ENCODE peak calls at places on chromosomes 13 and 19, in five cellular contexts. One of them, this sample, is unnamed.

GRCh38 chr19:2782357-2782935 is 627 bp downstream of the SGTA start:
- DNase-seq in colonic mucosa: peak; percentile 25
- DNase-seq in stimulated activated CD8-positive, alpha-beta memory T cell treated with anti-CD3 and anti-CD28 coated beads, Interleukin-7, amount 100 ng/mL, for 24 hours: peak; percentile 8
- DNase-seq in hypothalamus: no peak
- DNase-seq in neural crest cell: no peak
- DNase-seq in this sample: no peak

GRCh38 chr13:111422352-111422751 is 101.9 kb downstream of the TEX29 start:
- DNase-seq in colonic mucosa: no peak
- DNase-seq in stimulated activated CD8-positive, alpha-beta memory T cell treated with anti-CD3 and anti-CD28 coated beads, Interleukin-7, amount 100 ng/mL, for 24 hours: no peak
- DNase-seq in hypothalamus: no peak
- DNase-seq in neural crest cell: no peak
- DNase-seq in this sample: no peak

GRCh38 chr13:96994030-96994848 is at the start of gene OXGR1:
- DNase-seq in colonic mucosa: peak; percentile 30
- DNase-seq in stimulated activated CD8-positive, alpha-beta memory T cell treated with anti-CD3 and anti-CD28 coated beads, Interleukin-7, amount 100 ng/mL, for 24 hours: no peak
- DNase-seq in hypothalamus: no peak
- DNase-seq in neural crest cell: peak; percentile 12
- DNase-seq in this sample: peak; percentile 76

GRCh38 chr19:15137777-15138176 is 30.6 kb downstream of the SYDE1 start:
- DNase-seq in colonic mucosa: no peak
- DNase-seq in stimulated activated CD8-positive, alpha-beta memory T cell treated with anti-CD3 and anti-CD28 coated beads, Interleukin-7, amount 100 ng/mL, for 24 hours: no peak
- DNase-seq in hypothalamus: no peak
- DNase-seq in neural crest cell: no peak
- DNase-seq in this sample: no peak

GRCh38 chr13:80436571-80437169 is 95.7 kb upstream of the SPRY2 start:
- DNase-seq in colonic mucosa: no peak
- DNase-seq in stimulated activated CD8-positive, alpha-beta memory T cell treated with anti-CD3 and anti-CD28 coated beads, Interleukin-7, amount 100 ng/mL, for 24 hours: no peak
- DNase-seq in hypothalamus: no peak
- DNase-seq in neural crest cell: no peak
- DNase-seq in this sample: no peak

GRCh38 chr19:35171730-35172129 is 17.2 kb downstream of the FXYD5 start:
- DNase-seq in colonic mucosa: no peak
- DNase-seq in stimulated activated CD8-positive, alpha-beta memory T cell treated with anti-CD3 and anti-CD28 coated beads, Interleukin-7, amount 100 ng/mL, for 24 hours: no peak
- DNase-seq in hypothalamus: no peak
- DNase-seq in neural crest cell: no peak
- DNase-seq in this sample: no peak

GRCh38 chr13:106847049-106847448 is 279.1 kb upstream of the ARGLU1 start:
- DNase-seq in colonic mucosa: no peak
- DNase-seq in stimulated activated CD8-positive, alpha-beta memory T cell treated with anti-CD3 and anti-CD28 coated beads, Interleukin-7, amount 100 ng/mL, for 24 hours: no peak
- DNase-seq in hypothalamus: no peak
- DNase-seq in neural crest cell: no peak
- DNase-seq in this sample: no peak

GRCh38 chr19:21851596-21852345 is 15.8 kb upstream of the ZNF43 start:
- DNase-seq in colonic mucosa: peak; percentile 96
- DNase-seq in stimulated activated CD8-positive, alpha-beta memory T cell treated with anti-CD3 and anti-CD28 coated beads, Interleukin-7, amount 100 ng/mL, for 24 hours: peak; percentile 85
- DNase-seq in hypothalamus: peak; percentile 83
- DNase-seq in neural crest cell: peak; percentile 84
- DNase-seq in this sample: peak; percentile 98

GRCh38 chr19:5083547-5083965 is 114.6 kb downstream of the KDM4B start:
- DNase-seq in colonic mucosa: no peak
- DNase-seq in stimulated activated CD8-positive, alpha-beta memory T cell treated with anti-CD3 and anti-CD28 coated beads, Interleukin-7, amount 100 ng/mL, for 24 hours: no peak
- DNase-seq in hypothalamus: no peak
- DNase-seq in neural crest cell: no peak
- DNase-seq in this sample: peak; percentile 93

GRCh38 chr19:30361721-30362120 is 10.5 kb upstream of the ZNF536 start:
- DNase-seq in colonic mucosa: no peak
- DNase-seq in stimulated activated CD8-positive, alpha-beta memory T cell treated with anti-CD3 and anti-CD28 coated beads, Interleukin-7, amount 100 ng/mL, for 24 hours: no peak
- DNase-seq in hypothalamus: no peak
- DNase-seq in neural crest cell: no peak
- DNase-seq in this sample: peak; percentile 17

GRCh38 chr13:95564948-95565347 is 12.4 kb downstream of the CLDN10 start:
- DNase-seq in colonic mucosa: no peak
- DNase-seq in stimulated activated CD8-positive, alpha-beta memory T cell treated with anti-CD3 and anti-CD28 coated beads, Interleukin-7, amount 100 ng/mL, for 24 hours: no peak
- DNase-seq in hypothalamus: no peak
- DNase-seq in neural crest cell: no peak
- DNase-seq in this sample: no peak

GRCh38 chr19:29054886-29055675 is 157.9 kb downstream of the UQCRFS1 start:
- DNase-seq in colonic mucosa: no peak
- DNase-seq in stimulated activated CD8-positive, alpha-beta memory T cell treated with anti-CD3 and anti-CD28 coated beads, Interleukin-7, amount 100 ng/mL, for 24 hours: no peak
- DNase-seq in hypothalamus: no peak
- DNase-seq in neural crest cell: no peak
- DNase-seq in this sample: no peak

GRCh38 chr13:24613755-24614154 is 66.5 kb upstream of the ATP12A start:
- DNase-seq in colonic mucosa: no peak
- DNase-seq in stimulated activated CD8-positive, alpha-beta memory T cell treated with anti-CD3 and anti-CD28 coated beads, Interleukin-7, amount 100 ng/mL, for 24 hours: no peak
- DNase-seq in hypothalamus: no peak
- DNase-seq in neural crest cell: no peak
- DNase-seq in this sample: no peak

GRCh38 chr13:43876366-43876765 is 3.2 kb downstream of the CCDC122 start:
- DNase-seq in colonic mucosa: no peak
- DNase-seq in stimulated activated CD8-positive, alpha-beta memory T cell treated with anti-CD3 and anti-CD28 coated beads, Interleukin-7, amount 100 ng/mL, for 24 hours: no peak
- DNase-seq in hypothalamus: no peak
- DNase-seq in neural crest cell: no peak
- DNase-seq in this sample: no peak

GRCh38 chr13:75443356-75443958 is 38.5 kb downstream of the TBC1D4 start:
- DNase-seq in colonic mucosa: peak; percentile 40
- DNase-seq in stimulated activated CD8-positive, alpha-beta memory T cell treated with anti-CD3 and anti-CD28 coated beads, Interleukin-7, amount 100 ng/mL, for 24 hours: no peak
- DNase-seq in hypothalamus: no peak
- DNase-seq in neural crest cell: no peak
- DNase-seq in this sample: no peak

GRCh38 chr13:105920375-105920774 is 615.1 kb downstream of the EFNB2 start:
- DNase-seq in colonic mucosa: peak; percentile 41
- DNase-seq in stimulated activated CD8-positive, alpha-beta memory T cell treated with anti-CD3 and anti-CD28 coated beads, Interleukin-7, amount 100 ng/mL, for 24 hours: no peak
- DNase-seq in hypothalamus: no peak
- DNase-seq in neural crest cell: no peak
- DNase-seq in this sample: no peak

GRCh38 chr19:45820413-45821102 is 5.5 kb upstream of the RSPH6A start:
- DNase-seq in colonic mucosa: no peak
- DNase-seq in stimulated activated CD8-positive, alpha-beta memory T cell treated with anti-CD3 and anti-CD28 coated beads, Interleukin-7, amount 100 ng/mL, for 24 hours: no peak
- DNase-seq in hypothalamus: no peak
- DNase-seq in neural crest cell: no peak
- DNase-seq in this sample: no peak

GRCh38 chr19:41595258-41595889 is 19.4 kb downstream of the CEACAM21 start:
- DNase-seq in colonic mucosa: peak; percentile 56
- DNase-seq in stimulated activated CD8-positive, alpha-beta memory T cell treated with anti-CD3 and anti-CD28 coated beads, Interleukin-7, amount 100 ng/mL, for 24 hours: peak; percentile 33
- DNase-seq in hypothalamus: no peak
- DNase-seq in neural crest cell: peak; percentile 19
- DNase-seq in this sample: no peak

GRCh38 chr19:46993622-46994021 is 26.0 kb upstream of the NPAS1 start:
- DNase-seq in colonic mucosa: no peak
- DNase-seq in stimulated activated CD8-positive, alpha-beta memory T cell treated with anti-CD3 and anti-CD28 coated beads, Interleukin-7, amount 100 ng/mL, for 24 hours: no peak
- DNase-seq in hypothalamus: no peak
- DNase-seq in neural crest cell: no peak
- DNase-seq in this sample: no peak

GRCh38 chr13:110517505-110518149 is 43.9 kb downstream of the RAB20 start:
- DNase-seq in colonic mucosa: no peak
- DNase-seq in stimulated activated CD8-positive, alpha-beta memory T cell treated with anti-CD3 and anti-CD28 coated beads, Interleukin-7, amount 100 ng/mL, for 24 hours: no peak
- DNase-seq in hypothalamus: no peak
- DNase-seq in neural crest cell: no peak
- DNase-seq in this sample: no peak

This sample was measured in posterior vena cava.